ENCODE peak calls at places on chromosomes 4 and X, in six cellular contexts. P is spleen, G is tibial nerve, S is adrenal gland, Y is fibroblast of lung, H is HFF-Myc. C is an unnamed sample.

GRCh38 chrX:101658661-101659477 is 781 bp downstream of the ARMCX2 start:
- DNase-seq in G (peak), P (peak), S (peak), H (no peak), Y (peak), C (peak)

GRCh38 chrX:20530319-20530979 is 263.7 kb upstream of the RPS6KA3 start:
- DNase-seq in Y (peak), H (no peak), P (no peak), S (peak), G (peak), C (no peak)

GRCh38 chrX:148382983-148383382 is 117.4 kb upstream of the AFF2 start:
- DNase-seq in P (no peak), Y (no peak), S (no peak), H (no peak), G (no peak), C (no peak)

GRCh38 chr4:154719087-154719486 is 24.7 kb upstream of the LRAT start:
- DNase-seq in H (peak), S (no peak), P (no peak), G (no peak), Y (peak), C (no peak)

GRCh38 chr4:37815591-37815990 is 10.9 kb upstream of the PGM2 start:
- DNase-seq in G (no peak), Y (no peak), P (no peak), H (no peak), S (no peak), C (no peak)

GRCh38 chr4:3440011-3440410 is 1.8 kb upstream of the HGFAC start:
- DNase-seq in S (no peak), G (no peak), P (no peak), H (no peak), Y (no peak), C (no peak)

GRCh38 chrX:31128849-31129248 is 57.0 kb upstream of the FTHL17 start:
- DNase-seq in Y (no peak), H (no peak), S (no peak), P (no peak), G (no peak), C (no peak)

GRCh38 chrX:148659481-148659880 is 159.1 kb downstream of the AFF2 start:
- DNase-seq in G (no peak), H (no peak), P (no peak), Y (peak), S (no peak), C (no peak)

GRCh38 chr4:178414881-178415446 is 972.7 kb upstream of the AGA start:
- DNase-seq in G (no peak), P (no peak), H (no peak), S (no peak), Y (no peak), C (peak)

GRCh38 chr4:147019061-147019460 is 73.4 kb upstream of the TTC29 start:
- DNase-seq in G (peak), P (peak), Y (peak), S (peak), H (peak), C (peak)

GRCh38 chr4:2075987-2076907 is 17.1 kb downstream of the NAT8L start:
- DNase-seq in S (no peak), H (no peak), Y (no peak), G (no peak), P (peak), C (no peak)

GRCh38 chrX:121802881-121803412 is 755.5 kb downstream of the GLUD2 start:
- DNase-seq in S (no peak), Y (no peak), G (no peak), P (no peak), H (no peak), C (no peak)

GRCh38 chr4:144423930-144424329 is 222.0 kb upstream of the HHIP start:
- DNase-seq in Y (no peak), H (no peak), G (no peak), S (no peak), P (no peak), C (no peak)

GRCh38 chrX:49190783-49191032 is 4.5 kb upstream of the PRICKLE3 start:
- DNase-seq in P (no peak), S (no peak), G (peak), Y (no peak), H (no peak), C (no peak)

GRCh38 chr4:54093609-54094240 is 6.2 kb upstream of the GSX2 start:
- DNase-seq in S (no peak), G (no peak), Y (no peak), P (no peak), H (no peak), C (no peak)

GRCh38 chr4:22969314-22969896 is 276.7 kb downstream of the GBA3 start:
- DNase-seq in G (no peak), H (no peak), Y (peak), P (no peak), S (no peak), C (no peak)

GRCh38 chr4:174122705-174123104 is 160.8 kb downstream of the FBXO8 start:
- DNase-seq in S (no peak), G (no peak), Y (no peak), P (no peak), H (no peak), C (no peak)

GRCh38 chrX:13666836-13667235 is 13.9 kb downstream of the TCEANC start:
- DNase-seq in G (no peak), S (peak), P (no peak), H (no peak), Y (no peak), C (no peak)

GRCh38 chr4:109640644-109641043 is 62.6 kb downstream of the CASP6 start:
- DNase-seq in G (no peak), Y (no peak), P (no peak), H (no peak), S (no peak), C (no peak)

GRCh38 chr4:24405356-24405755 is 179.0 kb downstream of the DHX15 start:
- DNase-seq in H (no peak), G (no peak), Y (no peak), S (no peak), P (no peak), C (no peak)

GRCh38 chr4:9927317-9928007 is 93.8 kb downstream of the SLC2A9 start:
- DNase-seq in P (no peak), Y (no peak), S (no peak), H (no peak), G (no peak), C (no peak)
- TF ChIP-seq CTCF in P (no peak), Y (no peak), S (no peak), H (no peak), G (no peak), C (no peak)

GRCh38 chrX:40007746-40008705 is 89.7 kb downstream of the BCOR start:
- DNase-seq in G (no peak), Y (no peak), P (no peak), H (no peak), S (no peak), C (no peak)
- TF ChIP-seq CTCF in G (no peak), Y (no peak), P (no peak), H (no peak), S (no peak), C (no peak)

GRCh38 chrX:68490644-68491043 is 8.2 kb upstream of the YIPF6 start:
- DNase-seq in P (no peak), H (no peak), G (no peak), Y (no peak), S (no peak), C (no peak)
- TF ChIP-seq CTCF in P (no peak), H (peak), G (no peak), Y (peak), S (no peak), C (no peak)

DNA sequence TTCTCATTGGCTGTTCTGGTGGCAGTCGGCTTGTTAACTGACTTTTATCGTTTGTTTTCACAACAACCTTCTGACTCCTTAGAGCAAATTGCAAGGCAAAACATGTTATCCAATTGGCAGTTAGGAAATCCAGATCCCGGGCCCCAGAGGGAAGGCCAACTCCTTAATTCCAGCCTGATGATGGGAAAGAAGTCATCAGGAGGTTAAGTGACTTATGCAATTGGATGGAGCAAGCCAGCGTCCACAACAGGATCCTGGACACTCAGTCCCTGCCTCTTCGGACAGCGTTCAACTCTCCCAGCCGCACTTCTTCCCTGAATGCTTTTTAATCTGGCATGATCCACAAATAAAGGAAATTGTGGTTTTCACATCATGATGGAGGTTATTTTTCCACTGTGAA is 310.2 kb downstream of the RAB28 start:
- DNase-seq in H (no peak), G (peak), S (no peak), Y (peak), P (no peak), C (no peak)
- TF ChIP-seq CTCF in H (no peak), G (no peak), S (no peak), Y (no peak), P (no peak), C (no peak)